ENCODE peak calls at places on chromosomes 12 and 14, in ten cellular contexts. B is psoas muscle, Y is uterus, J is ovary, D is esophagus squamous epithelium, L is neural progenitor cell, K is cardiac muscle cell, T is GM23338, Q is upper lobe of right lung, P is breast epithelium. X is an unnamed sample.

GRCh38 chr14:95713596-95714371 is at the start of gene TCL1A:
- DNase-seq in L (no peak), B (no peak), K (no peak), D (no peak), P (no peak), Y (no peak), Q (no peak), T (peak; percentile 89), J (no peak), X (no peak)

GRCh38 chr12:26810330-26810729 is 22.7 kb downstream of the ITPR2 start:
- DNase-seq in Q (no peak), K (peak; percentile 88), L (peak; percentile 29), P (peak; percentile 56), B (peak; percentile 58), J (peak; percentile 52), Y (peak; percentile 36), T (peak; percentile 53), D (no peak), X (no peak)

GRCh38 chr12:10453144-10453543 is at the start of gene KLRC1:
- DNase-seq in D (no peak), B (no peak), L (no peak), J (no peak), Y (no peak), T (no peak), P (no peak), K (no peak), Q (no peak), X (no peak)

GRCh38 chr14:104355949-104356737 is 217.8 kb downstream of the KIF26A start:
- DNase-seq in D (no peak), P (peak; percentile 43), K (no peak), Y (no peak), T (no peak), J (peak; percentile 27), L (no peak), Q (peak; percentile 59), B (peak; percentile 43), X (no peak)

GRCh38 chr12:44015333-44015941 is 179.6 kb downstream of the TMEM117 start:
- DNase-seq in Y (no peak), B (no peak), P (no peak), T (peak; percentile 66), K (peak; percentile 78), D (no peak), Q (no peak), J (no peak), L (peak; percentile 65), X (peak; percentile 29)

GRCh38 chr14:88044782-88045446 is 40.0 kb downstream of the GPR65 start:
- DNase-seq in Q (no peak), T (no peak), B (no peak), D (no peak), P (no peak), L (no peak), Y (no peak), J (no peak), K (peak; percentile 27), X (no peak)

GRCh38 chr14:46368275-46368674 is 283.3 kb downstream of the RPL10L start:
- DNase-seq in Y (no peak), Q (no peak), D (no peak), L (no peak), T (no peak), P (no peak), B (no peak), K (no peak), J (no peak), X (no peak)

GRCh38 chr12:77087427-77087826 is 22.1 kb upstream of the E2F7 start:
- DNase-seq in T (no peak), D (no peak), J (no peak), K (peak; percentile 83), B (no peak), Y (no peak), Q (no peak), L (no peak), P (no peak), X (no peak)

GRCh38 chr14:48974994-48975393 is 611.2 kb downstream of the RPS29 start:
- DNase-seq in D (no peak), Q (no peak), P (no peak), J (no peak), Y (no peak), K (no peak), T (peak; percentile 59), B (no peak), L (no peak), X (no peak)

GRCh38 chr12:123801573-123802178 is 39.6 kb downstream of the DNAH10 start:
- DNase-seq in Q (no peak), P (no peak), Y (no peak), D (no peak), B (no peak), L (no peak), J (no peak), T (peak; percentile 34), K (peak; percentile 33), X (peak; percentile 2)

GRCh38 chr12:90112668-90113067 is 404.0 kb upstream of the ATP2B1 start:
- DNase-seq in P (no peak), D (no peak), Y (no peak), B (no peak), L (no peak), Q (no peak), T (no peak), J (no peak), K (no peak), X (no peak)

GRCh38 chr12:497501-498160 is 37.9 kb downstream of the B4GALNT3 start:
- DNase-seq in L (peak; percentile 80), Q (no peak), Y (no peak), K (no peak), P (no peak), T (no peak), D (no peak), B (no peak), J (no peak), X (no peak)
- H3K27me3 ChIP-seq in L (no peaks in the 10 kb centered on the region), Q (no peaks in the 10 kb centered on the region), Y (no peaks in the 10 kb centered on the region), K (no peaks in the 10 kb centered on the region), P (no peaks in the 10 kb centered on the region), T (no peaks in the 10 kb centered on the region), D (no peaks in the 10 kb centered on the region), B (no peaks in the 10 kb centered on the region), J (no peaks in the 10 kb centered on the region), X (no peaks in the 10 kb centered on the region)

DNA sequence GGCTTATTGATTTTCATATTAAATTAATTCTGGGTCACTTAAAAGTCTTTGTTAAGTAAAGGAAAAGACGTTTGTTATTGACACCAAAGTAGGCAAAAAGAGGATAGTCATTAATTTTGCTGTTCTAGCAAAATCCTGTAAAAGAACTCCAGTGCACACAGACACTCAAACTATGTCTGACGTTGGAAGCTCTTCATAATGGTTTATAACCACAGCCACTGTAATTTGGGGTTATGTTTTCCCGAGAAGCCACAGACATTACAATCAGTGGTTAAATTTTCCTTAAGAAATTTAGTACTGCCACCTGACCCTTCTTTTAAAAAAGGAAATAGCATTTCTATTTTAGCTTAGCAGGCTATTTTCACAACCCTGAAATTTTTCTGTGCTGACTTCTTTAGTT is 267.5 kb downstream of the CCDC91 start:
- DNase-seq in Q (no peak), K (no peak), D (no peak), B (no peak), T (no peak), Y (no peak), L (no peak), P (no peak), J (no peak), X (no peak)
- H3K4me1 ChIP-seq in Q (no peaks in the 10 kb centered on the region), K (no peaks in the 10 kb centered on the region), D (no peaks in the 10 kb centered on the region), B (no peaks in the 10 kb centered on the region), T (peaks cover 36% of the 10 kb centered on the region), Y (no peaks in the 10 kb centered on the region), L (peaks cover 14% of the 10 kb centered on the region), P (no peaks in the 10 kb centered on the region), J (no peaks in the 10 kb centered on the region), X (no peaks in the 10 kb centered on the region)

DNA sequence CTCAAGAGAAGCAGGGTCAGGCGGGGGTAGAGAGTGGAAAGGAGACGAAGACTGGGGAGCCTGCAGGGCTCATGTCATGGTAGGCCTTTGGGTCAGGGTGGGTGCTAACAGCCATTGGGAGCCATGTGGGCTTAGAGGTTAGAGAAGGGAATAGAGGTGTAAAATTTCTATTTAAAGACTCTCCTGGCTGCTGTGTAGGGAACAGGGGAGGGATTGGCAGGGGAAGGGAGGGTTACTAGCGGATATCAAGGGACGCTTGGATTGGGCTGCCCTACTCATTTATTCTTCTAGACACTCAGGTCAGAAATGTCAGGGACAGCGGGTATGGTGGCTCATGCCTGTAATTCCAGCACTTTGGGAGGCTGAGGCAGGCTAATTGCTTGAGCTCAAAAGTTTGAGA is 18.2 kb downstream of the WSCD2 start:
- DNase-seq in T (no peak), J (no peak), Q (no peak), P (no peak), B (no peak), Y (no peak), K (no peak), D (no peak), L (no peak), X (no peak)
- H3K27me3 ChIP-seq in T (no peaks in the 10 kb centered on the region), J (no peaks in the 10 kb centered on the region), Q (peaks cover 9% of the 10 kb centered on the region), P (no peaks in the 10 kb centered on the region), B (peaks cover 2% of the 10 kb centered on the region), Y (no peaks in the 10 kb centered on the region), K (no peaks in the 10 kb centered on the region), D (no peaks in the 10 kb centered on the region), L (no peaks in the 10 kb centered on the region), X (no peaks in the 10 kb centered on the region)

DNA sequence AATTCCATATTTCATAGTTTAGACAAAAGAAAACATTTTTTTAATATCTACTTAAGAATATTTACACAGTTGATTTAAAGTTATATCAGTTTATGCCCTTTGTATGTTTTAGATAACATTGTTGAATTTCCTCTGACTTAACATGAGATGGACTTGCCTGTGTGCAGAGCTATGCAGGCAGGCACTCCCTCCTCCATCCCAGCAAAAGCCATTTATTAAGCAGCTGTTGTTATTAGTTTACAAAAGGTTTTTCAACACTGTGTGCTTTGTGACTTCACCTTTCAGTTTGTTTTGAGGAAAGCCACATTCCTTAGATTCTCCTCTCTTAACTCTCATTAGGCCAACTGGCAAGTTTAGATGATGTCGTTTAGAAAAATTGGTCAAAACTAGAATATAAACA is 337.5 kb upstream of the PDE3A start:
- DNase-seq in B (no peak), K (no peak), Y (no peak), T (peak; percentile 18), Q (no peak), L (no peak), J (no peak), D (no peak), P (no peak), X (no peak)
- H3K4me1 ChIP-seq in B (no peaks in the 10 kb centered on the region), K (no peaks in the 10 kb centered on the region), Y (no peaks in the 10 kb centered on the region), T (no peaks in the 10 kb centered on the region), Q (no peaks in the 10 kb centered on the region), L (peaks cover 4% of the 10 kb centered on the region), J (no peaks in the 10 kb centered on the region), D (no peaks in the 10 kb centered on the region), P (no peaks in the 10 kb centered on the region), X (no peaks in the 10 kb centered on the region)